ENCODE peak calls at places on chromosomes 1 and 21, in seven cellular contexts. F is GM23248, U is pancreas, L is aorta, Q is neuronal stem cell, G is cardiac muscle cell, D is IMR-90. C is an unnamed sample. For H3K4me1, the result is how much of the 10 kb centered on the place peaks cover.

GRCh38 chr1:117696567-117696966 is 90.7 kb downstream of the TENT5C start:
- DNase-seq in F (peak), U (no peak), L (no peak), Q (no peak), G (no peak), D (peak), C (no peak)

GRCh38 chr21:17802568-17802967 is 16.6 kb downstream of the C21orf91 start:
- DNase-seq in F (peak), U (no peak), L (no peak), Q (no peak), G (no peak), D (peak), C (no peak)

GRCh38 chr1:235999259-235999925 is 65.5 kb downstream of the NID1 start:
- DNase-seq in F (peak), U (no peak), L (no peak), Q (no peak), G (no peak), D (peak), C (no peak)

GRCh38 chr1:105793541-105794146 is 1262.8 kb upstream of the PRMT6 start:
- DNase-seq in F (peak), U (no peak), L (no peak), Q (peak), G (peak), D (no peak), C (no peak)

GRCh38 chr1:20366766-20367602 is 76.3 kb downstream of the VWA5B1 start:
- DNase-seq in F (peak), U (peak), L (peak), Q (no peak), G (peak), D (peak), C (no peak)

GRCh38 chr21:17903029-17903806 is 84.1 kb upstream of the C21orf91 start:
- DNase-seq in F (peak), U (no peak), L (no peak), Q (no peak), G (peak), D (peak), C (no peak)

GRCh38 chr1:204197068-204197467 is 777 bp upstream of the KISS1 start:
- DNase-seq in F (no peak), U (peak), L (no peak), Q (no peak), G (no peak), D (no peak), C (peak)

GRCh38 chr1:205962821-205963221 is 19.6 kb upstream of the SLC26A9 start:
- DNase-seq in F (peak), U (no peak), L (peak), Q (no peak), G (no peak), D (no peak), C (no peak)

GRCh38 chr1:27979151-27979858 is 19.5 kb downstream of the XKR8 start:
- DNase-seq in F (peak), U (no peak), L (no peak), Q (no peak), G (peak), D (peak), C (no peak)

GRCh38 chr1:55816456-55816794 is 601.3 kb upstream of the USP24 start:
- DNase-seq in F (no peak), U (no peak), L (no peak), Q (no peak), G (no peak), D (peak), C (no peak)

GRCh38 chr1:43554444-43554992 is 23.8 kb downstream of the PTPRF start:
- DNase-seq in F (peak), U (no peak), L (no peak), Q (no peak), G (peak), D (peak), C (no peak)

GRCh38 chr1:22772054-22772453 is 61.4 kb downstream of the EPHB2 start:
- DNase-seq in F (no peak), U (no peak), L (peak), Q (no peak), G (peak), D (no peak), C (peak)

GRCh38 chr1:62068302-62068936 is 126.2 kb upstream of the L1TD1 start:
- DNase-seq in F (no peak), U (no peak), L (no peak), Q (no peak), G (no peak), D (no peak), C (no peak)

GRCh38 chr1:246577720-246578106 is 11.5 kb downstream of the CNST start:
- DNase-seq in F (no peak), U (no peak), L (no peak), Q (no peak), G (no peak), D (peak), C (no peak)

GRCh38 chr1:12088607-12089006 is 25.5 kb downstream of the TNFRSF8 start:
- DNase-seq in F (no peak), U (no peak), L (no peak), Q (no peak), G (no peak), D (no peak), C (no peak)

GRCh38 chr1:54490361-54491248 is 57.4 kb upstream of the ACOT11 start:
- DNase-seq in F (peak), U (no peak), L (no peak), Q (no peak), G (peak), D (no peak), C (no peak)

GRCh38 chr1:177686929-177687328 is 282.9 kb downstream of the SEC16B start:
- DNase-seq in F (no peak), U (no peak), L (no peak), Q (no peak), G (no peak), D (no peak), C (no peak)

GRCh38 chr21:44349847-44350772 is 3.3 kb upstream of the TRPM2 start:
- DNase-seq in F (no peak), U (no peak), L (peak), Q (no peak), G (no peak), D (no peak), C (no peak)

GRCh38 chr21:44350773-44351481 is 2.5 kb upstream of the TRPM2 start:
- DNase-seq in F (no peak), U (no peak), L (peak), Q (no peak), G (no peak), D (no peak), C (no peak)

GRCh38 chr21:44352253-44352860 is 1.1 kb upstream of the TRPM2 start:
- DNase-seq in F (no peak), U (no peak), L (no peak), Q (no peak), G (no peak), D (no peak), C (no peak)

GRCh38 chr21:44353200-44353970 is at the start of gene TRPM2:
- DNase-seq in F (peak), U (no peak), L (peak), Q (no peak), G (no peak), D (no peak), C (peak)

GRCh38 chr21:44351535-44352252 is 1.7 kb upstream of the TRPM2 start:
- DNase-seq in F (no peak), U (no peak), L (no peak), Q (no peak), G (no peak), D (no peak), C (no peak)
- H3K4me1 ChIP-seq in F (under half), U (under half), L (under half), Q (under half), G (under half), D (under half), C (under half)

GRCh38 chr21:41561701-41562100 is 53.7 kb upstream of the TMPRSS2 start:
- DNase-seq in F (peak), U (no peak), L (no peak), Q (no peak), G (no peak), D (no peak), C (no peak)

GRCh38 chr21:41558842-41559241 is 50.9 kb upstream of the TMPRSS2 start:
- DNase-seq in F (no peak), U (no peak), L (no peak), Q (no peak), G (no peak), D (no peak), C (no peak)

GRCh38 chr21:41562101-41563000 is 54.4 kb upstream of the TMPRSS2 start:
- DNase-seq in F (peak), U (no peak), L (no peak), Q (no peak), G (no peak), D (no peak), C (no peak)

GRCh38 chr21:41559658-41560599 is 52.0 kb upstream of the TMPRSS2 start:
- DNase-seq in F (peak), U (no peak), L (no peak), Q (no peak), G (no peak), D (no peak), C (no peak)

GRCh38 chr21:41560701-41561158 is 52.8 kb upstream of the TMPRSS2 start:
- DNase-seq in F (no peak), U (no peak), L (no peak), Q (no peak), G (no peak), D (no peak), C (no peak)
- H3K27ac ChIP-seq in F (no peak), U (no peak), L (no peak), Q (no peak), G (no peak), D (no peak), C (no peak)

GRCh38 chr1:151058682-151059341 is 610 bp downstream of the CDC42SE1 start:
- DNase-seq in F (peak), U (peak), L (peak), Q (peak), G (peak), D (peak), C (no peak)

GRCh38 chr1:151056149-151056548 is 3.3 kb downstream of the CDC42SE1 start:
- DNase-seq in F (peak), U (no peak), L (no peak), Q (no peak), G (no peak), D (no peak), C (no peak)

GRCh38 chr1:151054971-151055547 is 4.4 kb downstream of the CDC42SE1 start:
- DNase-seq in F (no peak), U (no peak), L (no peak), Q (no peak), G (no peak), D (no peak), C (no peak)

GRCh38 chr1:151056574-151056973 is 2.8 kb downstream of the CDC42SE1 start:
- DNase-seq in F (no peak), U (no peak), L (no peak), Q (no peak), G (no peak), D (no peak), C (no peak)

DNA sequence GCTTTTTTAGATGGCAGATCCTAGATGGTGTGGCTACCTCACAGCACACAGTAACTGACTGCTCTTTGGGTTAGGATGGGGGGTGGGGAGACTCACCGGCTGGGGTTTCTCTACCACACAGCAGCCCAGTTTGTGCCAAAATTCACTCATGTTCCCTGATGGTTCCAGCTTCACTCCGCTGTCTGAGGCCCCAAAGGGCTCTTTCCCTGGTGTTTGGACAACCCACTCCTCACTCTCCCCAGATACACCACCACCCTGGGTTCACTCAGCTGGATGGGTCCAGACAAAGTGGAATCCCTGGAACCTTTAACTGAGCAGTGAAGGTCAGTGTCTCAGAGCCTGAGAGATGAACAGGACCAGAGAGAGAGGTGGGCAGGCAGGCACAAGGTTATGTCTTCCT is 3.8 kb downstream of the CDC42SE1 start:
- DNase-seq in F (no peak), U (no peak), L (no peak), Q (no peak), G (no peak), D (no peak), C (no peak)
- H3K4me3 ChIP-seq in F (no peak), U (no peak), L (no peak), Q (no peak), G (no peak), D (no peak), C (no peak)

GRCh38 chr1:223718850-223719249 is 6.5 kb downstream of the CAPN2 start:
- DNase-seq in F (peak), U (no peak), L (no peak), Q (no peak), G (no peak), D (peak), C (no peak)
- H3K4me1 ChIP-seq in F (half or more), U (under half), L (under half), Q (under half), G (under half), D (under half), C (half or more)

GRCh38 chr1:93615201-93616150 is 66.2 kb downstream of the BCAR3 start:
- DNase-seq in F (peak), U (no peak), L (no peak), Q (no peak), G (no peak), D (peak), C (no peak)
- H3K27ac ChIP-seq in F (peak), U (no peak), L (no peak), Q (peak), G (no peak), D (peak), C (peak)

GRCh38 chr1:46467183-46467504 is 22.5 kb upstream of the DMBX1 start:
- DNase-seq in F (no peak), U (no peak), L (no peak), Q (no peak), G (no peak), D (no peak), C (no peak)
- H3K4me3 ChIP-seq in F (peak), U (no peak), L (no peak), Q (peak), G (peak), D (no peak), C (peak)

GRCh38 chr21:34552324-34553198 is 40.6 kb upstream of the KCNE1 start:
- DNase-seq in F (peak), U (no peak), L (no peak), Q (no peak), G (no peak), D (no peak), C (no peak)
- H3K4me1 ChIP-seq in F (under half), U (under half), L (under half), Q (under half), G (under half), D (under half), C (under half)

GRCh38 chr1:3736131-3736561 is 16.1 kb upstream of the CCDC27 start:
- DNase-seq in F (no peak), U (no peak), L (no peak), Q (no peak), G (no peak), D (no peak), C (no peak)
- H3K27ac ChIP-seq in F (no peak), U (no peak), L (no peak), Q (no peak), G (no peak), D (no peak), C (no peak)